ENCODE peak calls at places on chromosomes 5 and 9, in seven cellular contexts. U, O, F, G, C, Y and B are unnamed samples.

GRCh38 chr5:143826909-143827514 is 15.1 kb downstream of the HMHB1 start:
- DNase-seq in O (peak), Y (no peak), C (no peak), G (peak), F (no peak), U (no peak), B (no peak)

GRCh38 chr9:128702445-128702948 is at the start of gene PKN3:
- DNase-seq in O (peak), F (peak), U (peak), C (peak), Y (peak), G (peak), B (peak)

GRCh38 chr9:135986605-135987004 is 25.4 kb upstream of the UBAC1 start:
- DNase-seq in F (no peak), U (no peak), O (no peak), G (no peak), Y (no peak), C (no peak), B (no peak)

GRCh38 chr5:107478068-107478641 is 192.6 kb downstream of the EFNA5 start:
- DNase-seq in F (no peak), C (no peak), G (no peak), Y (no peak), O (no peak), U (no peak), B (no peak)

GRCh38 chr5:92801921-92802320 is 779.1 kb downstream of the NR2F1-AS1 start:
- DNase-seq in U (no peak), G (no peak), O (no peak), Y (no peak), C (no peak), F (no peak), B (no peak)

GRCh38 chr5:10199700-10200099 is 50.0 kb downstream of the ATPSCKMT start:
- DNase-seq in O (no peak), Y (no peak), U (no peak), F (no peak), C (no peak), G (no peak), B (no peak)

GRCh38 chr5:113162770-113163169 is 186.2 kb downstream of the DCP2 start:
- DNase-seq in F (no peak), Y (peak), O (peak), G (peak), C (no peak), U (no peak), B (no peak)

GRCh38 chr9:85483214-85483613 is 258.5 kb downstream of the AGTPBP1 start:
- DNase-seq in O (no peak), G (no peak), Y (peak), F (no peak), C (no peak), U (no peak), B (no peak)

GRCh38 chr5:155905359-155905758 is 421.6 kb upstream of the SGCD start:
- DNase-seq in U (no peak), O (no peak), Y (no peak), G (no peak), C (no peak), F (no peak), B (no peak)

GRCh38 chr5:75007537-75007847 is 44.9 kb downstream of the GCNT4 start:
- DNase-seq in F (no peak), O (no peak), U (no peak), Y (no peak), G (peak), C (no peak), B (no peak)

GRCh38 chr9:113737414-113738271 is 138.5 kb upstream of the ZNF618 start:
- DNase-seq in G (peak), O (peak), Y (peak), C (no peak), F (peak), U (peak), B (peak)

GRCh38 chr5:87300744-87301143 is 33.1 kb downstream of the RASA1 start:
- DNase-seq in C (no peak), G (peak), U (no peak), Y (peak), O (peak), F (no peak), B (no peak)

GRCh38 chr5:42545038-42545437 is 121.8 kb downstream of the GHR start:
- DNase-seq in O (no peak), Y (no peak), G (no peak), C (no peak), U (no peak), F (no peak), B (no peak)

GRCh38 chr5:16931334-16932110 is 4.6 kb downstream of the MYO10 start:
- DNase-seq in U (no peak), F (peak), C (no peak), Y (no peak), O (peak), G (no peak), B (no peak)

GRCh38 chr9:133276923-133277322 is 1.9 kb upstream of the ABO start:
- DNase-seq in O (no peak), Y (no peak), U (no peak), C (no peak), G (no peak), F (no peak), B (no peak)

GRCh38 chr9:25677301-25678146 is 720 bp downstream of the TUSC1 start:
- DNase-seq in F (peak), U (peak), O (no peak), Y (no peak), C (peak), G (peak), B (peak)

GRCh38 chr9:69627301-69627700 is 44.9 kb downstream of the APBA1 start:
- DNase-seq in G (no peak), O (no peak), F (no peak), U (no peak), Y (no peak), C (no peak), B (no peak)

GRCh38 chr5:2256646-2257288 is 374.0 kb upstream of the IRX4 start:
- DNase-seq in C (no peak), G (no peak), F (peak), O (no peak), Y (no peak), U (no peak), B (no peak)

GRCh38 chr9:98091735-98092632 is 27.0 kb downstream of the TRIM14 start:
- DNase-seq in G (peak), F (no peak), U (no peak), C (no peak), O (no peak), Y (no peak), B (no peak)

GRCh38 chr5:41068169-41068568 is 3.0 kb downstream of the MROH2B start:
- DNase-seq in Y (no peak), G (no peak), U (no peak), C (no peak), O (no peak), F (no peak), B (no peak)

GRCh38 chr5:134979416-134979815 is 11.7 kb downstream of the CATSPER3 start:
- DNase-seq in O (no peak), G (no peak), C (no peak), F (no peak), Y (no peak), U (no peak), B (no peak)

GRCh38 chr5:134976841-134977240 is 9.1 kb downstream of the CATSPER3 start:
- DNase-seq in Y (no peak), F (no peak), U (no peak), C (no peak), G (no peak), O (no peak), B (no peak)

GRCh38 chr5:134982230-134982629 is 14.5 kb downstream of the CATSPER3 start:
- DNase-seq in C (no peak), F (no peak), G (no peak), Y (no peak), O (no peak), U (no peak), B (no peak)
- H3K27ac ChIP-seq in C (no peak), F (no peak), G (no peak), Y (no peak), O (no peak), U (no peak), B (no peak)

GRCh38 chr9:94881946-94882345 is 155.4 kb downstream of the AOPEP start:
- DNase-seq in U (no peak), F (no peak), C (no peak), G (no peak), Y (no peak), O (no peak), B (no peak)

GRCh38 chr9:94881023-94881422 is 154.5 kb downstream of the AOPEP start:
- DNase-seq in G (no peak), Y (no peak), O (no peak), U (no peak), C (no peak), F (no peak), B (no peak)

GRCh38 chr9:94885854-94886447 is 159.5 kb downstream of the AOPEP start:
- DNase-seq in O (no peak), U (no peak), C (no peak), G (no peak), Y (no peak), F (no peak), B (no peak)

GRCh38 chr9:94881454-94881853 is 155.0 kb downstream of the AOPEP start:
- DNase-seq in U (no peak), C (no peak), G (no peak), Y (no peak), O (no peak), F (no peak), B (no peak)

DNA sequence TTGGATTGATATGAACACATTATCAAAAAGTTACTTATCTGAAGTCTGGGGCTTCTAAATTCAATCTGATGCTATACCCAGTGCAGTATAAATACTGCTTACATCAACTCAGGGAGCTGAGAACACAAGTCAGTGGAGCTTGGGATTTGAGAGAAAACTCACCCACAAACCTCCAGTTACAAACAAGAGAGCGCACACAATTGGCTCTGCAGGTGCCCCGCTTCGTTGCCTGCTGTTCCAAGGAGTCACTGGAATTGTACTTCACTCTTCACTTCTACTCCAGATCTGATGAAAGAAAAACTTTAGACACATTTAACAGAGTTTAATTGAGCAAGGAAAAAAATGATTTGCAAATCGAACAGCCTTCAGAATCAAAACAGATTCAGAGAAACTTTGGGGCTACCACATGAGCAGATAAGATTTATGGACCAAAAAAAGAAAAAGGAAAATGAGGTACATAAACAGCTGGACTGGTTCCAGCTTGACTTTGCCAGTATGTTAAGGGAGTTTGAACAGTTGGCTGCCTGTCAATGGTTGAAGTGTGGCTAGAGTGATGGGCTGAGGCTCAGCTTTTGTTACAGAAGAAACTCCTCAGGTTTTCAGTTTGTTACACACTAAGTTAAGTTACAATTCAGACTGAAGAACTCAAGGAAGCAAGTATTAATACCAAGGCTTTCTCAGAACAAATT is 156.6 kb downstream of the AOPEP start:
- DNase-seq in G (no peak), C (no peak), O (no peak), F (no peak), Y (no peak), U (no peak), B (no peak)
- H3K27ac ChIP-seq in G (no peak), C (peak), O (no peak), F (no peak), Y (no peak), U (peak), B (no peak)

GRCh38 chr5:142782976-142783539 is 12.9 kb downstream of the ARHGAP26 start:
- DNase-seq in C (peak), U (peak), F (no peak), G (no peak), Y (no peak), O (no peak), B (no peak)
- H3K27ac ChIP-seq in C (peak), U (peak), F (no peak), G (no peak), Y (no peak), O (no peak), B (peak)

GRCh38 chr9:23733495-23734078 is 92.5 kb downstream of the ELAVL2 start:
- DNase-seq in F (no peak), O (no peak), C (no peak), Y (no peak), G (no peak), U (no peak), B (no peak)
- H3K27ac ChIP-seq in F (no peak), O (no peak), C (no peak), Y (no peak), G (no peak), U (no peak), B (no peak)

GRCh38 chr5:153629496-153629895 is 139.0 kb downstream of the GRIA1 start:
- DNase-seq in Y (no peak), F (no peak), C (no peak), O (no peak), U (no peak), G (no peak), B (no peak)
- H3K27ac ChIP-seq in Y (no peak), F (no peak), C (peak), O (no peak), U (no peak), G (peak), B (no peak)

DNA sequence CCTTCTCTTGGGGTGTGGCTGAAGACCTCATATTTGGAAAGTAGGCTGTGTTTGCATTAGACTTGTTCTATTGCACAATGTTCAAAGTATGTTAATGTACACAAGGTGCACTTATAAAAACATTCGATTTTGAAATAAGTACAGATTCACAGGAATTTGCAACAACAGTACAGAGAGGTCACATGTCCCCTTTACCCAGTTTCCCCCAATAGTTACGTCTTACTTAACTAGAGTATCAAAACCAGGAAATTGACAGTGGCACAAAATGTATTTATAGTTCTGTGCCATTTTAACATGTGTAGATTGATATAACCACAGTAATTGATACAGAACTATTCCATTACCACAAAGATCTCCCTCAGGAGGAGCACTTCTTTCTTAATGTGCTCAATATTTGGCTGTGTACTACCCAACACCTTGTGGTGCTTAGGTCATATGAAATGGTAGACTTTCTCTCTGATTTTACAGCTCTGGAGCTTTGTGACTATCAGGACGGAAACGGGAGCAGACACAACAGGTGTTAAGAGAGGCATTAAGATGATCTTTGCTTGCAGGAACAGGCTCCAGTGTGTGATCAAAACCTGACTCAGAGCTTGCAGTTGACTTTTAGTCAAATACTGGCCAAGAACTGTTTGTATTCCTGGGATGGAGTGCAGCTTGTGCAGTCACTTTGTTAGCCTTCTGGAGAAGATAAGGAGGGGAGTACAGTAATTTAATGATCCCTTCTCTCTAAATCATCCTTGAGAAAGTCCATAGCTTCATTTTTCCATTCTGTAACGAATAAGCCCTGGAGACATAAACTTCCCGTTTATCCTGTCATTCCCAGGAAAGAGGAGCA is 2.7 kb upstream of the STOM start:
- DNase-seq in C (no peak), F (no peak), O (no peak), U (peak), Y (no peak), G (peak), B (no peak)
- H3K27ac ChIP-seq in C (peak), F (peak), O (peak), U (peak), Y (no peak), G (peak), B (peak)

DNA sequence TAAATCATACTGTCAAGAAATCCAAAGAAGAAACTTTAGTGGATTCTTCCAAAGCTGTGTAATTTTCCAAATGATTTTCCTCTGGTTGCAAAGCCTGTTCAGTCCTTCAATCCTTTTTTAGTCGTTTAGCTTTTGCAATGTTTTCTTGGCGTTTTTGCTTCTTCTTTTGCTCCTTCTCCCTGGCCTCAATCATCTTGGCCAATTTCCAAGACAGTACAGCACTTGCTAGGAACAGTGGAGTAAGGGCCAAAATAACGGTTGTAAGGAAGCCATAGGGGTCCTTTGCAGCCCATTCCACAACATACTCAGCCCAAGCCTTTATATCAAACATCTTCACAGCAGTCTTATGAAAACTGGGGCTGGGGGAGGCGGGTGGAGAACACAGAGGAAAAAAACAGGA is 2.4 kb downstream of the SMIM15 start:
- DNase-seq in C (no peak), F (no peak), G (no peak), O (no peak), Y (no peak), U (no peak), B (no peak)
- H3K27ac ChIP-seq in C (no peak), F (no peak), G (no peak), O (no peak), Y (no peak), U (no peak), B (no peak)

GRCh38 chr9:114861922-114862605 is 56.2 kb upstream of the TNFSF15 start:
- DNase-seq in G (no peak), U (no peak), F (no peak), C (no peak), O (no peak), Y (no peak), B (no peak)

GRCh38 chr9:114860187-114860586 is 54.3 kb upstream of the TNFSF15 start:
- DNase-seq in G (peak), Y (no peak), C (no peak), U (no peak), O (no peak), F (no peak), B (no peak)

GRCh38 chr9:114861273-114861672 is 55.4 kb upstream of the TNFSF15 start:
- DNase-seq in G (no peak), Y (no peak), C (no peak), F (no peak), U (no peak), O (no peak), B (no peak)

GRCh38 chr9:114867327-114867726 is 61.5 kb upstream of the TNFSF15 start:
- DNase-seq in Y (no peak), C (no peak), G (no peak), F (no peak), O (no peak), U (no peak), B (no peak)

DNA sequence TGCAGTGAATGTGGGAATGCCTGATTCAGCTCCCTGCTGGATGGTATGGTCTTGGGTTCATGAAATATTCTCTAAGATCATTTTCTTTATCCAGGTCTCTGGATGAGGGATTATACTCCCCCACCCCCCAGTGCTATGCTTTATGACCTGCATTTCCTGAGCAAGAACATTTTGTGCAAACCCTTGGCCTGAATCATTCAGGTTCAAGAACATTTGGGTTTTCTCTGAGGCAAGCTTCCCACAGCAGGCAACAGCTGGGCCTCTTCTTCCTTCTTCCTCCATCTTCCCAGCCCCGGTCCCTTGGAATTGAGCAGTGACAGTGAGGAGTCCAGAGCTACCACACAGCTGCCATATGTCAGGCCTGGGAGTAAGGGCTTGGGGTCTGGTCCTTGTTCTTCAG is 58.6 kb upstream of the TNFSF15 start:
- DNase-seq in F (no peak), U (no peak), O (no peak), G (no peak), C (no peak), Y (no peak), B (no peak)
- H3K27ac ChIP-seq in F (no peak), U (no peak), O (no peak), G (no peak), C (no peak), Y (no peak), B (no peak)

GRCh38 chr5:31106742-31107546 is 86.5 kb upstream of the CDH6 start:
- DNase-seq in O (no peak), F (no peak), G (peak), C (no peak), U (no peak), Y (no peak), B (no peak)
- H3K27ac ChIP-seq in O (no peak), F (no peak), G (peak), C (no peak), U (no peak), Y (no peak), B (no peak)